ENCODE peak calls at places on chromosomes 5 and 9, in five cellular contexts. One of them, this sample, is unnamed.

GRCh38 chr9:36985769-36986547 is 48.1 kb downstream of the PAX5 start:
- DNase-seq in HTR-8/SVneo: no peak
- DNase-seq in stimulated activated CD8-positive, alpha-beta memory T cell treated with anti-CD3 and anti-CD28 coated beads, Interleukin-7, amount 100 ng/mL, for 24 hours: no peak
- DNase-seq in SIG-M5: no peak
- DNase-seq in NCI-H748 treated with DMSO at 0.1 percent for 48 hours: peak
- DNase-seq in this sample: peak

GRCh38 chr5:76544268-76544926 is 78.8 kb downstream of the F2RL2 start:
- DNase-seq in HTR-8/SVneo: peak
- DNase-seq in stimulated activated CD8-positive, alpha-beta memory T cell treated with anti-CD3 and anti-CD28 coated beads, Interleukin-7, amount 100 ng/mL, for 24 hours: no peak
- DNase-seq in NCI-H748 treated with DMSO at 0.1 percent for 48 hours: no peak
- DNase-seq in SIG-M5: no peak
- DNase-seq in this sample: peak

GRCh38 chr5:98934581-98934980 is 5.8 kb upstream of the CHD1 start:
- DNase-seq in SIG-M5: no peak
- DNase-seq in NCI-H748 treated with DMSO at 0.1 percent for 48 hours: no peak
- DNase-seq in HTR-8/SVneo: no peak
- DNase-seq in stimulated activated CD8-positive, alpha-beta memory T cell treated with anti-CD3 and anti-CD28 coated beads, Interleukin-7, amount 100 ng/mL, for 24 hours: no peak
- DNase-seq in this sample: no peak

GRCh38 chr9:124256517-124257069 is 1.2 kb upstream of the NEK6 start:
- DNase-seq in stimulated activated CD8-positive, alpha-beta memory T cell treated with anti-CD3 and anti-CD28 coated beads, Interleukin-7, amount 100 ng/mL, for 24 hours: no peak
- DNase-seq in NCI-H748 treated with DMSO at 0.1 percent for 48 hours: no peak
- DNase-seq in SIG-M5: no peak
- DNase-seq in HTR-8/SVneo: no peak
- DNase-seq in this sample: no peak

GRCh38 chr5:74897049-74897448 is 30.9 kb upstream of the FAM169A start:
- DNase-seq in NCI-H748 treated with DMSO at 0.1 percent for 48 hours: no peak
- DNase-seq in HTR-8/SVneo: no peak
- DNase-seq in SIG-M5: no peak
- DNase-seq in stimulated activated CD8-positive, alpha-beta memory T cell treated with anti-CD3 and anti-CD28 coated beads, Interleukin-7, amount 100 ng/mL, for 24 hours: no peak
- DNase-seq in this sample: no peak

GRCh38 chr5:1443991-1444360 is 1.3 kb downstream of the SLC6A3 start:
- DNase-seq in NCI-H748 treated with DMSO at 0.1 percent for 48 hours: no peak
- DNase-seq in SIG-M5: no peak
- DNase-seq in HTR-8/SVneo: no peak
- DNase-seq in stimulated activated CD8-positive, alpha-beta memory T cell treated with anti-CD3 and anti-CD28 coated beads, Interleukin-7, amount 100 ng/mL, for 24 hours: no peak
- DNase-seq in this sample: no peak

GRCh38 chr9:69157751-69158466 is 16.2 kb upstream of the TJP2 start:
- DNase-seq in SIG-M5: no peak
- DNase-seq in HTR-8/SVneo: no peak
- DNase-seq in stimulated activated CD8-positive, alpha-beta memory T cell treated with anti-CD3 and anti-CD28 coated beads, Interleukin-7, amount 100 ng/mL, for 24 hours: no peak
- DNase-seq in NCI-H748 treated with DMSO at 0.1 percent for 48 hours: no peak
- DNase-seq in this sample: no peak

GRCh38 chr9:72930828-72931227 is 22.0 kb downstream of the ALDH1A1 start:
- DNase-seq in NCI-H748 treated with DMSO at 0.1 percent for 48 hours: no peak
- DNase-seq in HTR-8/SVneo: no peak
- DNase-seq in SIG-M5: no peak
- DNase-seq in stimulated activated CD8-positive, alpha-beta memory T cell treated with anti-CD3 and anti-CD28 coated beads, Interleukin-7, amount 100 ng/mL, for 24 hours: no peak
- DNase-seq in this sample: no peak

GRCh38 chr5:179820127-179820482 is 600 bp upstream of the SQSTM1 start:
- DNase-seq in stimulated activated CD8-positive, alpha-beta memory T cell treated with anti-CD3 and anti-CD28 coated beads, Interleukin-7, amount 100 ng/mL, for 24 hours: no peak
- DNase-seq in HTR-8/SVneo: no peak
- DNase-seq in NCI-H748 treated with DMSO at 0.1 percent for 48 hours: no peak
- DNase-seq in SIG-M5: no peak
- DNase-seq in this sample: no peak

GRCh38 chr9:121369595-121370265 is at the start of gene STOM:
- DNase-seq in stimulated activated CD8-positive, alpha-beta memory T cell treated with anti-CD3 and anti-CD28 coated beads, Interleukin-7, amount 100 ng/mL, for 24 hours: peak
- DNase-seq in HTR-8/SVneo: peak
- DNase-seq in SIG-M5: no peak
- DNase-seq in NCI-H748 treated with DMSO at 0.1 percent for 48 hours: no peak
- DNase-seq in this sample: peak

GRCh38 chr9:111704503-111704902 is 43.1 kb downstream of the GNG10 start:
- DNase-seq in stimulated activated CD8-positive, alpha-beta memory T cell treated with anti-CD3 and anti-CD28 coated beads, Interleukin-7, amount 100 ng/mL, for 24 hours: no peak
- DNase-seq in NCI-H748 treated with DMSO at 0.1 percent for 48 hours: no peak
- DNase-seq in SIG-M5: no peak
- DNase-seq in HTR-8/SVneo: no peak
- DNase-seq in this sample: no peak

GRCh38 chr5:175750476-175751080 is 92.7 kb downstream of the HRH2 start:
- DNase-seq in SIG-M5: no peak
- DNase-seq in NCI-H748 treated with DMSO at 0.1 percent for 48 hours: peak
- DNase-seq in stimulated activated CD8-positive, alpha-beta memory T cell treated with anti-CD3 and anti-CD28 coated beads, Interleukin-7, amount 100 ng/mL, for 24 hours: no peak
- DNase-seq in HTR-8/SVneo: no peak
- DNase-seq in this sample: peak

GRCh38 chr9:114285166-114285867 is 37.6 kb upstream of the ORM1 start:
- DNase-seq in NCI-H748 treated with DMSO at 0.1 percent for 48 hours: no peak
- DNase-seq in stimulated activated CD8-positive, alpha-beta memory T cell treated with anti-CD3 and anti-CD28 coated beads, Interleukin-7, amount 100 ng/mL, for 24 hours: no peak
- DNase-seq in SIG-M5: no peak
- DNase-seq in HTR-8/SVneo: peak
- DNase-seq in this sample: peak

GRCh38 chr5:171648279-171648774 is 137.3 kb upstream of the SMIM23 start:
- DNase-seq in stimulated activated CD8-positive, alpha-beta memory T cell treated with anti-CD3 and anti-CD28 coated beads, Interleukin-7, amount 100 ng/mL, for 24 hours: no peak
- DNase-seq in HTR-8/SVneo: no peak
- DNase-seq in SIG-M5: no peak
- DNase-seq in NCI-H748 treated with DMSO at 0.1 percent for 48 hours: no peak
- DNase-seq in this sample: no peak

GRCh38 chr5:33364406-33364805 is 76.4 kb upstream of the TARS1 start:
- DNase-seq in HTR-8/SVneo: no peak
- DNase-seq in SIG-M5: no peak
- DNase-seq in NCI-H748 treated with DMSO at 0.1 percent for 48 hours: no peak
- DNase-seq in stimulated activated CD8-positive, alpha-beta memory T cell treated with anti-CD3 and anti-CD28 coated beads, Interleukin-7, amount 100 ng/mL, for 24 hours: no peak
- DNase-seq in this sample: peak

GRCh38 chr5:154141686-154142300 is 48.7 kb upstream of the GALNT10 start:
- DNase-seq in stimulated activated CD8-positive, alpha-beta memory T cell treated with anti-CD3 and anti-CD28 coated beads, Interleukin-7, amount 100 ng/mL, for 24 hours: no peak
- DNase-seq in NCI-H748 treated with DMSO at 0.1 percent for 48 hours: no peak
- DNase-seq in HTR-8/SVneo: no peak
- DNase-seq in SIG-M5: no peak
- DNase-seq in this sample: peak

GRCh38 chr5:177539411-177539810 is 15.0 kb downstream of the FAM193B start:
- DNase-seq in stimulated activated CD8-positive, alpha-beta memory T cell treated with anti-CD3 and anti-CD28 coated beads, Interleukin-7, amount 100 ng/mL, for 24 hours: no peak
- DNase-seq in SIG-M5: no peak
- DNase-seq in HTR-8/SVneo: no peak
- DNase-seq in NCI-H748 treated with DMSO at 0.1 percent for 48 hours: no peak
- DNase-seq in this sample: no peak

This sample was measured in A673.